ENCODE peak calls at places on chromosome 15, in six cellular contexts. V, Z, I, R, X and B are unnamed samples. For H3K4me1 and H3K9me3, the result is how much of the 10 kb centered on the place peaks cover.

GRCh38 chr15:35975941-35976340 is 430.0 kb upstream of the DPH6 start:
- DNase-seq in V (no peak), Z (no peak), I (no peak), R (no peak), X (no peak), B (no peak)

GRCh38 chr15:28977377-28978010 is 91.7 kb downstream of the APBA2 start:
- DNase-seq in V (peak), Z (no peak), I (no peak), R (no peak), X (no peak), B (no peak)

GRCh38 chr15:53962646-53963561 is 15.3 kb upstream of the UNC13C start:
- DNase-seq in V (peak), Z (no peak), I (no peak), R (no peak), X (peak), B (no peak)

GRCh38 chr15:20357139-20358065 is 184.2 kb downstream of the GOLGA6L6 start:
- DNase-seq in V (peak), Z (peak), I (peak), R (no peak), X (peak), B (no peak)

GRCh38 chr15:70313099-70314017 is 215.6 kb upstream of the TLE3 start:
- DNase-seq in V (no peak), Z (no peak), I (no peak), R (no peak), X (no peak), B (no peak)

GRCh38 chr15:53753813-53754212 is 5.7 kb downstream of the WDR72 start:
- DNase-seq in V (no peak), Z (no peak), I (no peak), R (no peak), X (no peak), B (no peak)

GRCh38 chr15:84605225-84605882 is 4.5 kb downstream of the ZSCAN2 start:
- DNase-seq in V (no peak), Z (no peak), I (peak), R (no peak), X (no peak), B (no peak)

GRCh38 chr15:52283281-52283680 is 12.3 kb downstream of the MYO5C start:
- DNase-seq in V (no peak), Z (no peak), I (no peak), R (no peak), X (no peak), B (no peak)

GRCh38 chr15:80325206-80325605 is 73.2 kb upstream of the CTXND1 start:
- DNase-seq in V (no peak), Z (no peak), I (no peak), R (no peak), X (no peak), B (no peak)

GRCh38 chr15:68427366-68427765 is 4.6 kb downstream of the ITGA11 start:
- DNase-seq in V (no peak), Z (no peak), I (peak), R (no peak), X (no peak), B (no peak)

GRCh38 chr15:70140543-70141375 is 43.0 kb upstream of the TLE3 start:
- DNase-seq in V (peak), Z (no peak), I (no peak), R (peak), X (peak), B (peak)

GRCh38 chr15:90286678-90287077 is 21.2 kb downstream of the NGRN start:
- DNase-seq in V (peak), Z (no peak), I (no peak), R (peak), X (no peak), B (peak)

GRCh38 chr15:94844533-94845390 is 613.4 kb downstream of the MCTP2 start:
- DNase-seq in V (peak), Z (peak), I (peak), R (no peak), X (peak), B (no peak)

GRCh38 chr15:58228708-58229107 is 90.5 kb downstream of the AQP9 start:
- DNase-seq in V (peak), Z (no peak), I (no peak), R (no peak), X (no peak), B (no peak)

GRCh38 chr15:83200162-83200561 is 7.5 kb downstream of the HDGFL3 start:
- DNase-seq in V (no peak), Z (no peak), I (no peak), R (no peak), X (no peak), B (no peak)

GRCh38 chr15:83063555-83063954 is 3.5 kb downstream of the BTBD1 start:
- DNase-seq in V (no peak), Z (no peak), I (no peak), R (no peak), X (no peak), B (no peak)

GRCh38 chr15:78943692-78944091 is 1.2 kb downstream of the CTSH start:
- DNase-seq in V (no peak), Z (no peak), I (no peak), R (no peak), X (no peak), B (no peak)

GRCh38 chr15:96043586-96044171 is 286.8 kb upstream of the NR2F2 start:
- DNase-seq in V (no peak), Z (no peak), I (no peak), R (no peak), X (no peak), B (no peak)

GRCh38 chr15:96404560-96404959 is 74.1 kb downstream of the NR2F2 start:
- DNase-seq in V (no peak), Z (no peak), I (no peak), R (no peak), X (no peak), B (no peak)

GRCh38 chr15:101329867-101330380 is 34.9 kb upstream of the SNRPA1 start:
- DNase-seq in V (no peak), Z (no peak), I (no peak), R (no peak), X (no peak), B (no peak)

GRCh38 chr15:70356919-70357318 is 259.2 kb upstream of the TLE3 start:
- DNase-seq in V (no peak), Z (no peak), I (no peak), R (no peak), X (no peak), B (no peak)

GRCh38 chr15:58684751-58685150 is 64.8 kb downstream of the ADAM10 start:
- DNase-seq in V (no peak), Z (no peak), I (no peak), R (no peak), X (no peak), B (no peak)

GRCh38 chr15:72445426-72445825 is 28.7 kb upstream of the ARIH1 start:
- DNase-seq in V (no peak), Z (no peak), I (no peak), R (no peak), X (no peak), B (no peak)

GRCh38 chr15:90744759-90745402 is 27.7 kb downstream of the BLM start:
- DNase-seq in V (no peak), Z (no peak), I (no peak), R (no peak), X (no peak), B (no peak)

GRCh38 chr15:96351801-96352593 is 21.5 kb downstream of the NR2F2 start:
- DNase-seq in V (no peak), Z (peak), I (peak), R (no peak), X (no peak), B (no peak)

GRCh38 chr15:82709421-82710207 is at the start of gene AP3B2:
- DNase-seq in V (peak), Z (peak), I (no peak), R (peak), X (peak), B (peak)

GRCh38 chr15:63891079-63891762 is 57.5 kb upstream of the HERC1 start:
- DNase-seq in V (peak), Z (peak), I (peak), R (peak), X (peak), B (peak)

GRCh38 chr15:43253431-43254403 is 13.0 kb downstream of the TGM5 start:
- DNase-seq in V (no peak), Z (no peak), I (no peak), R (no peak), X (peak), B (peak)

GRCh38 chr15:91099616-91100560 is at the start of gene SV2B:
- DNase-seq in V (peak), Z (peak), I (no peak), R (no peak), X (no peak), B (peak)

GRCh38 chr15:57885435-57885834 is 178.9 kb downstream of the POLR2M start:
- DNase-seq in V (no peak), Z (no peak), I (no peak), R (no peak), X (no peak), B (no peak)

GRCh38 chr15:47548189-47548588 is 169.1 kb upstream of the SEMA6D start:
- DNase-seq in V (no peak), Z (no peak), I (no peak), R (no peak), X (peak), B (no peak)

GRCh38 chr15:57861805-57862586 is 155.5 kb downstream of the POLR2M start:
- DNase-seq in V (no peak), Z (no peak), I (no peak), R (no peak), X (no peak), B (no peak)

GRCh38 chr15:85800460-85801123 is 5.9 kb upstream of the KLHL25 start:
- DNase-seq in V (peak), Z (no peak), I (no peak), R (no peak), X (peak), B (no peak)

GRCh38 chr15:23645379-23646164 is 2.1 kb downstream of the MAGEL2 start:
- DNase-seq in V (no peak), Z (no peak), I (no peak), R (no peak), X (no peak), B (no peak)

GRCh38 chr15:85000189-85000864 is 18.7 kb downstream of the PDE8A start:
- DNase-seq in V (no peak), Z (no peak), I (no peak), R (no peak), X (peak), B (no peak)

GRCh38 chr15:70259030-70259424 is 161.3 kb upstream of the TLE3 start:
- DNase-seq in V (no peak), Z (peak), I (peak), R (peak), X (peak), B (peak)

GRCh38 chr15:62977952-62978811 is 64.4 kb upstream of the TPM1 start:
- DNase-seq in V (peak), Z (no peak), I (no peak), R (no peak), X (no peak), B (no peak)

GRCh38 chr15:73156431-73157191 is 104.3 kb downstream of the NEO1 start:
- DNase-seq in V (no peak), Z (no peak), I (no peak), R (no peak), X (no peak), B (no peak)

GRCh38 chr15:52208306-52208946 is 17.2 kb upstream of the GNB5 start:
- DNase-seq in V (peak), Z (no peak), I (no peak), R (peak), X (peak), B (peak)

GRCh38 chr15:38652183-38652794 is 87.7 kb upstream of the RASGRP1 start:
- DNase-seq in V (no peak), Z (no peak), I (no peak), R (no peak), X (no peak), B (no peak)
- H3K27ac ChIP-seq in V (no peak), Z (no peak), I (no peak), R (peak), X (no peak), B (peak)

DNA sequence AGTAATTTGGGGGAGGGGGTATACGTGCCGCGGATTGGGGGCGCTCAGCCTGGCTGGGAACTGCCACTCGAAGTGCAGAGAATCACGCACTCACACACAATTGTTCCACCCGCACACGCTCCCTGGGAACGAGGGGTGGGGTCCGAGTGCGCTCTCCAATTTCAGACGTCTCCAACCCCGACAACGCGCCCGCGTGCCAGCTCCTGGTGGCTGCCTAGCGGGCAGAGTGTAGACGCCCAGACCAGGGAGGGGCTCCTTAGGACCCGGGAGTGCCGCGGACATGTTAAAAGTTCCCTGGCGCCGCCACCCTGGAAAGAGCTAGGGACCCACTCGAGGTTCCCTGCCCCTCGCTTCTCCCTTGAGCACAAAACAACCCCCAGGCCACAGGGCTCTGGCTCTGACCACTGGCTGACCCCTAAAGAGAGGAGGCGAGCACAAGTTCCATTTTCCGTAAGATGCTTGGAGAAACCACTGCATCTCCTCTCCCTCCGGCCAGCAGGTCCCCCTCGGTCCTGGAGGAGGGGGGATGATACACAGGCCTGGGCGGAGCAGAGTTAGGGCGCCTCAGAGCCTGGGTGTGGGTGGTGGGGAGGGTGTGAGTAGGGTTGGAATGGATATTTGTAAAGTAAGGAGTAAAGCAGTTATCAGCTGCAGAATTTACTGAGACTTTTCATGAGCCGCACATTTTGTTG is 897 bp upstream of the ANKRD63 start:
- DNase-seq in V (no peak), Z (peak), I (no peak), R (no peak), X (no peak), B (no peak)
- H3K4me1 ChIP-seq in V (under half), Z (half or more), I (under half), R (under half), X (under half), B (under half)

GRCh38 chr15:41489641-41490040 is 4.0 kb upstream of the ITPKA start:
- DNase-seq in V (no peak), Z (no peak), I (no peak), R (no peak), X (no peak), B (no peak)
- H3K9me3 ChIP-seq in V (under half), Z (under half), I (under half), R (under half), X (under half), B (under half)

GRCh38 chr15:40289140-40289775 is 6.4 kb upstream of the ANKRD63 start:
- DNase-seq in V (peak), Z (peak), I (no peak), R (no peak), X (peak), B (no peak)
- H3K27ac ChIP-seq in V (no peak), Z (no peak), I (no peak), R (no peak), X (no peak), B (no peak)

GRCh38 chr15:65835452-65835851 is 33.8 kb upstream of the RAB11A start:
- DNase-seq in V (no peak), Z (no peak), I (no peak), R (no peak), X (no peak), B (no peak)
- H3K4me1 ChIP-seq in V (under half), Z (half or more), I (under half), R (under half), X (under half), B (under half)

GRCh38 chr15:49560045-49560444 is 60.6 kb downstream of the FAM227B start:
- DNase-seq in V (no peak), Z (no peak), I (no peak), R (no peak), X (no peak), B (no peak)
- H3K9me3 ChIP-seq in V (under half), Z (under half), I (under half), R (under half), X (under half), B (under half)